ENCODE peak calls at places on chromosomes 16 and 17, in five cellular contexts. One of them, this sample, is unnamed. For H3K9me3, the result is how much of the 10 kb centered on the place peaks cover.

GRCh38 chr16:2829501-2830354 is at the start of gene ZG16B:
- DNase-seq in ovary: no peak
- DNase-seq in Peyer's patch: peak
- DNase-seq in cardiac muscle cell: no peak
- DNase-seq in heart right ventricle: no peak
- DNase-seq in this sample: no peak

GRCh38 chr17:40281663-40282062 is 6.0 kb upstream of the CDC6 start:
- DNase-seq in ovary: no peak
- DNase-seq in Peyer's patch: no peak
- DNase-seq in cardiac muscle cell: no peak
- DNase-seq in heart right ventricle: no peak
- DNase-seq in this sample: no peak

GRCh38 chr16:52496051-52496876 is 50.7 kb downstream of the TOX3 start:
- DNase-seq in Peyer's patch: no peak
- DNase-seq in heart right ventricle: no peak
- DNase-seq in cardiac muscle cell: peak
- DNase-seq in ovary: no peak
- DNase-seq in this sample: no peak

GRCh38 chr17:74532115-74532514 is 840 bp upstream of the CD300LB start:
- DNase-seq in heart right ventricle: peak
- DNase-seq in Peyer's patch: peak
- DNase-seq in ovary: no peak
- DNase-seq in cardiac muscle cell: no peak
- DNase-seq in this sample: peak

GRCh38 chr17:12729086-12729485 is 60.2 kb upstream of the ARHGAP44 start:
- DNase-seq in ovary: no peak
- DNase-seq in heart right ventricle: no peak
- DNase-seq in Peyer's patch: no peak
- DNase-seq in cardiac muscle cell: no peak
- DNase-seq in this sample: no peak

GRCh38 chr16:88309905-88310259 is 72.9 kb upstream of the ZNF469 start:
- DNase-seq in Peyer's patch: no peak
- DNase-seq in ovary: peak
- DNase-seq in cardiac muscle cell: no peak
- DNase-seq in heart right ventricle: no peak
- DNase-seq in this sample: peak

GRCh38 chr17:20225162-20226115 is 216.3 kb downstream of the SPECC1 start:
- DNase-seq in Peyer's patch: no peak
- DNase-seq in cardiac muscle cell: no peak
- DNase-seq in heart right ventricle: no peak
- DNase-seq in ovary: no peak
- DNase-seq in this sample: no peak

GRCh38 chr17:50949128-50950001 is 83.2 kb upstream of the TOB1 start:
- DNase-seq in cardiac muscle cell: no peak
- DNase-seq in Peyer's patch: no peak
- DNase-seq in heart right ventricle: no peak
- DNase-seq in ovary: no peak
- DNase-seq in this sample: peak

GRCh38 chr17:5200360-5200759 is 8.7 kb upstream of the ZNF594 start:
- DNase-seq in cardiac muscle cell: no peak
- DNase-seq in heart right ventricle: no peak
- DNase-seq in ovary: no peak
- DNase-seq in Peyer's patch: no peak
- DNase-seq in this sample: no peak

GRCh38 chr17:16465861-16466338 is 26.1 kb downstream of the LRRC75A start:
- DNase-seq in ovary: no peak
- DNase-seq in cardiac muscle cell: no peak
- DNase-seq in heart right ventricle: no peak
- DNase-seq in Peyer's patch: peak
- DNase-seq in this sample: no peak

GRCh38 chr16:24253192-24253591 is 2.9 kb upstream of the CACNG3 start:
- DNase-seq in Peyer's patch: no peak
- DNase-seq in ovary: no peak
- DNase-seq in cardiac muscle cell: peak
- DNase-seq in heart right ventricle: peak
- DNase-seq in this sample: peak

GRCh38 chr16:85123891-85124635 is 11.8 kb upstream of the CIBAR2 start:
- DNase-seq in Peyer's patch: no peak
- DNase-seq in heart right ventricle: peak
- DNase-seq in cardiac muscle cell: no peak
- DNase-seq in ovary: no peak
- DNase-seq in this sample: no peak

GRCh38 chr16:85256190-85256739 is 144.0 kb upstream of the CIBAR2 start:
- DNase-seq in heart right ventricle: no peak
- DNase-seq in Peyer's patch: no peak
- DNase-seq in ovary: no peak
- DNase-seq in cardiac muscle cell: no peak
- DNase-seq in this sample: no peak

GRCh38 chr17:40598928-40599627 is 33.8 kb upstream of the CCR7 start:
- DNase-seq in cardiac muscle cell: no peak
- DNase-seq in heart right ventricle: peak
- DNase-seq in ovary: no peak
- DNase-seq in Peyer's patch: no peak
- DNase-seq in this sample: no peak

GRCh38 chr16:13961099-13961811 is 41.3 kb downstream of the ERCC4 start:
- DNase-seq in Peyer's patch: no peak
- DNase-seq in ovary: no peak
- DNase-seq in cardiac muscle cell: peak
- DNase-seq in heart right ventricle: no peak
- DNase-seq in this sample: no peak

GRCh38 chr16:55035037-55035436 is 104.4 kb downstream of the IRX5 start:
- DNase-seq in heart right ventricle: no peak
- DNase-seq in Peyer's patch: no peak
- DNase-seq in cardiac muscle cell: peak
- DNase-seq in ovary: no peak
- DNase-seq in this sample: peak

DNA sequence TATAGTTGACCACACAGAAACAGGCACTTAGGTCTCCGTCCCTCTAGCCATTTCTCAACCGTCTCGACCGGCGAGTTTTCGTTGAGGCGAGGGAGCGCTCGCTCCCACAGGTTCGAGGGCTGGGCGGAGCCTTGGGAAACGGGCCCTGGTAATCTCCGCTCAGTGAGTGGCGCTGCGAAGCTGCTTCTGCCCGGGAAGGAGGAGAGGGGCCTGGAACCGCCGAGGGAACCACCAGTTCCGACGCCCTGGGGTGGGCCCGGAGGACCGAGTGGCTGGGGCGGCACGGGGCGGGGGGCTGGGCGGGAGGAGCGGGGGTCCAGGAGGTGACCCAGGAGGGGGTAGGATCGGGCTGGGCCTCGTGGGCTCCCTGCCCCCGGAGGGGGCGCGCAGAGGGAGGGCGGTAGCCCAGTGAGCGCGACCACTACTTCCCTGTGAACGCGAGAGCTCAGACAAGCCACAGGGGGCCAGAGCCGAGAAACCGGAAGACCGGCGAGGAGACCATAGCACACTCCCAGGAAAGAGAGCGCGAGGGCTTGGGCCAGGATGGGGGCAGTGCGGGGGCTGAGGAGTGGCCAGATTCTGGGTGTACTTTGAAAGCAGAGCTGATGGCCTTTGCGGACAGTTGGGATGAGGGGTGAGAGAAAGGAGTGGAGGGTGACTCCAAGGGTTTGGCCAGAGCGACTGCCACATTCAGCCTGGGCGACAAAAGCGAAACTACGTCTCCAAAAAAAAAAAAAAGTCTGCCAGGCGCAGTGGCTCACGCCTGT is 29.9 kb upstream of the ARL4D start:
- DNase-seq in Peyer's patch: peak
- DNase-seq in cardiac muscle cell: peak
- DNase-seq in heart right ventricle: peak
- DNase-seq in ovary: peak
- DNase-seq in this sample: peak
- H3K4me3 ChIP-seq in Peyer's patch: peak
- H3K4me3 ChIP-seq in cardiac muscle cell: peak
- H3K4me3 ChIP-seq in heart right ventricle: peak
- H3K4me3 ChIP-seq in ovary: peak
- H3K4me3 ChIP-seq in this sample: peak

GRCh38 chr16:5854027-5854426 is 756.4 kb upstream of the EEF2KMT start:
- DNase-seq in heart right ventricle: no peak
- DNase-seq in cardiac muscle cell: no peak
- DNase-seq in Peyer's patch: no peak
- DNase-seq in ovary: no peak
- DNase-seq in this sample: no peak
- H3K9me3 ChIP-seq in heart right ventricle: under half
- H3K9me3 ChIP-seq in cardiac muscle cell: under half
- H3K9me3 ChIP-seq in Peyer's patch: under half
- H3K9me3 ChIP-seq in ovary: under half
- H3K9me3 ChIP-seq in this sample: under half

GRCh38 chr17:9002610-9003354 is 18.5 kb upstream of the NTN1 start:
- DNase-seq in Peyer's patch: no peak
- DNase-seq in ovary: no peak
- DNase-seq in cardiac muscle cell: peak
- DNase-seq in heart right ventricle: no peak
- DNase-seq in this sample: peak
- TF ChIP-seq CTCF in Peyer's patch: peak
- TF ChIP-seq CTCF in ovary: no peak
- TF ChIP-seq CTCF in cardiac muscle cell: peak
- TF ChIP-seq CTCF in heart right ventricle: peak
- TF ChIP-seq CTCF in this sample: peak

GRCh38 chr16:67278773-67279295 is 498 bp upstream of the PLEKHG4 start:
- DNase-seq in heart right ventricle: no peak
- DNase-seq in Peyer's patch: no peak
- DNase-seq in ovary: no peak
- DNase-seq in cardiac muscle cell: no peak
- DNase-seq in this sample: peak

GRCh38 chr16:67281536-67282446 is 2.5 kb downstream of the PLEKHG4 start:
- DNase-seq in Peyer's patch: no peak
- DNase-seq in cardiac muscle cell: no peak
- DNase-seq in ovary: no peak
- DNase-seq in heart right ventricle: no peak
- DNase-seq in this sample: no peak

GRCh38 chr16:67282447-67282805 is 3.1 kb downstream of the PLEKHG4 start:
- DNase-seq in ovary: no peak
- DNase-seq in Peyer's patch: no peak
- DNase-seq in cardiac muscle cell: no peak
- DNase-seq in heart right ventricle: no peak
- DNase-seq in this sample: no peak

GRCh38 chr16:67279296-67280089 is at the start of gene PLEKHG4:
- DNase-seq in Peyer's patch: peak
- DNase-seq in heart right ventricle: peak
- DNase-seq in ovary: peak
- DNase-seq in cardiac muscle cell: peak
- DNase-seq in this sample: peak

DNA sequence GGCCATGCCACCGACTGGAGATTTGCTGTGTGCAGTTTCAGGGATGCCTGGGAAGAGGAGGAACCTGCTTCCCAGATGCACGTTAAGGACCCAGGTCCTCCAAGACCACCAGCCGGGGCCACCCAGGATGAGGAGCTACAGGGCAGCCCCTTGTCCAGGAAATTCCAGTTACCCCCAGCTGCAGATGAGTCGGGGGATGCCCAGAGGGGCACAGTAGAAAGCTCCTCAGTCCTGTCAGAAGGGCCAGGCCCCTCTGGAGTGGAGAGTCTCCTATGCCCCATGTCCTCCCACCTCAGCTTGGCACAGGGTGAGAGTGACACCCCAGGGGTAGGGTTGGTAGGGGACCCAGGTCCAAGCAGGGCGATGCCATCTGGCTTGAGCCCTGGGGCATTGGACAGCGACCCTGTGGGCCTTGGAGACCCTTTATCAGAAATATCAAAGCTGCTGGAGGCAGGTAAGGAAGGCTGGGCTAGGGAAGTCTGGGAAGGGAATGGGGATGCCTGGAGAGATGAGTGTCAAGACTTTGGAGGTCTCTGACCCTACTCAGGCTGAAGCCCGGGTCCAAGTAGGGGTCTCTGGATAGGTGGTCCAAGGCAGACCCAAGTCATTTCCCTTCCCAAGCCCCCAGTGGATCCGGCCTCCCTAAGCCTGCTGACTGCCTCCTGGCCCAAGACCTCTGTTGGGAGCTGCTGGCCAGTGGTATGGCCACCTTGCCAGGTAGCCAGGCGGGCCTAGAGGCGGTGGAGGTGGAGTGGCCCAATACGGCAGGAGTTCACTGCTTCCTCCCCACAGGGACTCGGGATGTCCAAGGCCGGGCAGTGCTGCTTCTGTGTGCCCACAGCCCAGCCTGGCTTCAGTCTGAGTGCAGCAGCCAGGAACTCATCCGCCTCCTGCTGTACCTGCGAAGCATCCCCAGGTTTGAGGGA is 1.0 kb downstream of the PLEKHG4 start:
- DNase-seq in cardiac muscle cell: no peak
- DNase-seq in Peyer's patch: no peak
- DNase-seq in ovary: no peak
- DNase-seq in heart right ventricle: no peak
- DNase-seq in this sample: no peak
- H3K4me3 ChIP-seq in cardiac muscle cell: no peak
- H3K4me3 ChIP-seq in Peyer's patch: no peak
- H3K4me3 ChIP-seq in ovary: peak
- H3K4me3 ChIP-seq in heart right ventricle: no peak
- H3K4me3 ChIP-seq in this sample: peak

DNA sequence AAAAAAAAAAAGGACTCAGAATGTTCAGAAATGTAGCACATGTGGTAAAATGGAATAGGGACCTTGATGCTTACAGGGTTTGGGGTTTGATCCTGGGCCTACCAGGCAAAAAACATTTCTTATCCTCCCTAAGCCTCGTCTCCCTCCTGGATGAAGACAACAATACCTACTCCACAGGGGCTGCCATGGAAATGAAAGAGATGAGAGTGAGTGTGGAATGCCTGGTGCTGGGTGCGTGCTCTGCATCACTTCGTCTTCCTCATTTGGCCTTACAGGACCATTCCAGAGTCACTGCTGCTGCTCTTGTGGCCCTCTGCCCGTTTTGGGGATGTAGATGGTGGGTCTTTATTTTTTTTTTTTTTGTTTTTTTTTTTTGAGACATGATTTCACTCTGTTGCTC is 692.9 kb upstream of the EEF2KMT start:
- DNase-seq in ovary: no peak
- DNase-seq in Peyer's patch: no peak
- DNase-seq in cardiac muscle cell: no peak
- DNase-seq in heart right ventricle: no peak
- DNase-seq in this sample: no peak
- H3K9me3 ChIP-seq in ovary: under half
- H3K9me3 ChIP-seq in Peyer's patch: under half
- H3K9me3 ChIP-seq in cardiac muscle cell: under half
- H3K9me3 ChIP-seq in heart right ventricle: under half
- H3K9me3 ChIP-seq in this sample: under half